ENCODE peak calls at places on chromosome 18, in seven cellular contexts. F is heart left ventricle; C is pancreas; D is spleen; B is naive thymus-derived CD4-positive, alpha-beta T cell; W is K562; P is SJCRH30. U is an unnamed sample. For H3K36me3, the result is how much of the 10 kb centered on the place peaks cover.

GRCh38 chr18:51123046-51123395 is 74.5 kb downstream of the MEX3C start:
- DNase-seq in F (no peak), C (no peak), D (no peak), B (no peak), W (no peak), P (no peak), U (no peak)

GRCh38 chr18:12968619-12969018 is 20.8 kb downstream of the SEH1L start:
- DNase-seq in F (no peak), C (no peak), D (no peak), B (no peak), W (no peak), P (no peak), U (no peak)

GRCh38 chr18:3189884-3190283 is 29.9 kb downstream of the MYOM1 start:
- DNase-seq in F (no peak), C (no peak), D (no peak), B (no peak), W (no peak), P (no peak), U (no peak)

GRCh38 chr18:49847524-49847923 is 34.2 kb upstream of the ACAA2 start:
- DNase-seq in F (no peak), C (no peak), D (no peak), B (no peak), W (no peak), P (no peak), U (no peak)

GRCh38 chr18:74333091-74333490 is 17.5 kb downstream of the C18orf63 start:
- DNase-seq in F (no peak), C (no peak), D (no peak), B (no peak), W (no peak), P (no peak), U (no peak)

GRCh38 chr18:63831080-63831788 is 56.0 kb downstream of the SERPINB7 start:
- DNase-seq in F (no peak), C (no peak), D (no peak), B (no peak), W (no peak), P (no peak), U (no peak)

GRCh38 chr18:49304746-49305145 is 155.7 kb downstream of the DYM start:
- DNase-seq in F (no peak), C (no peak), D (no peak), B (no peak), W (no peak), P (no peak), U (no peak)

GRCh38 chr18:64175432-64175831 is 26.5 kb upstream of the LINC00305 start:
- DNase-seq in F (no peak), C (no peak), D (no peak), B (no peak), W (no peak), P (no peak), U (no peak)

GRCh38 chr18:10402876-10403559 is 51.4 kb upstream of the APCDD1 start:
- DNase-seq in F (no peak), C (no peak), D (no peak), B (no peak), W (no peak), P (no peak), U (no peak)

GRCh38 chr18:76923485-76924085 is 101.2 kb downstream of the ZNF236 start:
- DNase-seq in F (no peak), C (no peak), D (no peak), B (no peak), W (peak), P (no peak), U (no peak)

GRCh38 chr18:68083131-68083530 is 566.6 kb upstream of the DSEL start:
- DNase-seq in F (no peak), C (no peak), D (no peak), B (no peak), W (no peak), P (no peak), U (no peak)

GRCh38 chr18:23330423-23330822 is 122.7 kb upstream of the RIOK3 start:
- DNase-seq in F (no peak), C (no peak), D (no peak), B (no peak), W (no peak), P (no peak), U (no peak)

GRCh38 chr18:2515908-2516625 is 55.2 kb downstream of the METTL4 start:
- DNase-seq in F (no peak), C (no peak), D (no peak), B (no peak), W (no peak), P (peak), U (no peak)

GRCh38 chr18:31685097-31686082 is 1.0 kb upstream of the B4GALT6 start:
- DNase-seq in F (peak), C (peak), D (peak), B (peak), W (peak), P (peak), U (peak)

GRCh38 chr18:43277164-43277600 is at the start of gene SYT4:
- DNase-seq in F (peak), C (peak), D (peak), B (no peak), W (no peak), P (no peak), U (peak)

GRCh38 chr18:23894661-23895175 is 119.8 kb upstream of the TTC39C start:
- DNase-seq in F (no peak), C (no peak), D (no peak), B (no peak), W (no peak), P (no peak), U (no peak)

GRCh38 chr18:48475635-48476549 is 62.9 kb upstream of the CTIF start:
- DNase-seq in F (peak), C (peak), D (no peak), B (no peak), W (peak), P (peak), U (peak)

GRCh38 chr18:78080761-78081160 is 831.1 kb downstream of the GALR1 start:
- DNase-seq in F (no peak), C (no peak), D (no peak), B (no peak), W (no peak), P (no peak), U (no peak)

GRCh38 chr18:6109743-6110142 is 214.4 kb upstream of the TMEM200C start:
- DNase-seq in F (no peak), C (no peak), D (no peak), B (no peak), W (no peak), P (no peak), U (no peak)

GRCh38 chr18:4510709-4511108 is 55.6 kb upstream of the DLGAP1 start:
- DNase-seq in F (no peak), C (no peak), D (no peak), B (no peak), W (no peak), P (no peak), U (no peak)

GRCh38 chr18:2719040-2719439 is 63.5 kb downstream of the SMCHD1 start:
- DNase-seq in F (no peak), C (no peak), D (no peak), B (no peak), W (no peak), P (no peak), U (no peak)

GRCh38 chr18:31702449-31702848 is 18.1 kb upstream of the B4GALT6 start:
- DNase-seq in F (no peak), C (no peak), D (no peak), B (no peak), W (no peak), P (no peak), U (no peak)

GRCh38 chr18:47775961-47776360 is 154.5 kb downstream of the SMAD2 start:
- DNase-seq in F (no peak), C (no peak), D (no peak), B (no peak), W (no peak), P (no peak), U (no peak)

GRCh38 chr18:54924948-54925347 is 34.3 kb downstream of the CCDC68 start:
- DNase-seq in F (no peak), C (no peak), D (no peak), B (no peak), W (no peak), P (no peak), U (no peak)

GRCh38 chr18:48959921-48960920 is 9.5 kb upstream of the SMAD7 start:
- DNase-seq in F (no peak), C (no peak), D (peak), B (no peak), W (no peak), P (no peak), U (no peak)

GRCh38 chr18:59124370-59124704 is 15.3 kb upstream of the SEC11C start:
- DNase-seq in F (no peak), C (no peak), D (no peak), B (no peak), W (no peak), P (no peak), U (no peak)

GRCh38 chr18:41395695-41396094 is 559.3 kb upstream of the PIK3C3 start:
- DNase-seq in F (no peak), C (no peak), D (no peak), B (no peak), W (no peak), P (no peak), U (no peak)

GRCh38 chr18:48488388-48488850 is 50.4 kb upstream of the CTIF start:
- DNase-seq in F (peak), C (peak), D (no peak), B (no peak), W (no peak), P (peak), U (peak)

GRCh38 chr18:39448942-39449341 is 1883.3 kb upstream of the CELF4 start:
- DNase-seq in F (no peak), C (no peak), D (no peak), B (no peak), W (no peak), P (no peak), U (no peak)

GRCh38 chr18:24273596-24273995 is 124.0 kb downstream of the OSBPL1A start:
- DNase-seq in F (no peak), C (no peak), D (no peak), B (no peak), W (no peak), P (no peak), U (no peak)

GRCh38 chr18:32772580-32773186 is at the start of gene KLHL14:
- DNase-seq in F (no peak), C (no peak), D (no peak), B (no peak), W (no peak), P (no peak), U (no peak)

GRCh38 chr18:12159446-12159845 is 65.8 kb downstream of the ANKRD62 start:
- DNase-seq in F (no peak), C (no peak), D (no peak), B (no peak), W (no peak), P (no peak), U (no peak)

GRCh38 chr18:51361130-51361860 is 163.8 kb upstream of the MEX3C start:
- DNase-seq in F (peak), C (no peak), D (no peak), B (no peak), W (no peak), P (peak), U (no peak)

GRCh38 chr18:27064673-27065072 is 120.4 kb downstream of the CHST9 start:
- DNase-seq in F (no peak), C (no peak), D (no peak), B (no peak), W (no peak), P (no peak), U (no peak)

GRCh38 chr18:27057459-27058302 is 127.4 kb downstream of the CHST9 start:
- DNase-seq in F (no peak), C (no peak), D (no peak), B (no peak), W (no peak), P (no peak), U (peak)

GRCh38 chr18:27061488-27062095 is 123.5 kb downstream of the CHST9 start:
- DNase-seq in F (no peak), C (no peak), D (no peak), B (no peak), W (no peak), P (no peak), U (no peak)

GRCh38 chr18:27062802-27063201 is 122.3 kb downstream of the CHST9 start:
- DNase-seq in F (no peak), C (no peak), D (no peak), B (no peak), W (no peak), P (no peak), U (no peak)
- H3K36me3 ChIP-seq in F (under half), C (under half), D (under half), B (under half), W (under half), P (under half), U (under half)

GRCh38 chr18:217532-218334 is 50.1 kb downstream of the THOC1 start:
- DNase-seq in F (no peak), C (no peak), D (no peak), B (no peak), W (no peak), P (no peak), U (no peak)
- H3K36me3 ChIP-seq in F (half or more), C (under half), D (under half), B (under half), W (half or more), P (half or more), U (under half)

DNA sequence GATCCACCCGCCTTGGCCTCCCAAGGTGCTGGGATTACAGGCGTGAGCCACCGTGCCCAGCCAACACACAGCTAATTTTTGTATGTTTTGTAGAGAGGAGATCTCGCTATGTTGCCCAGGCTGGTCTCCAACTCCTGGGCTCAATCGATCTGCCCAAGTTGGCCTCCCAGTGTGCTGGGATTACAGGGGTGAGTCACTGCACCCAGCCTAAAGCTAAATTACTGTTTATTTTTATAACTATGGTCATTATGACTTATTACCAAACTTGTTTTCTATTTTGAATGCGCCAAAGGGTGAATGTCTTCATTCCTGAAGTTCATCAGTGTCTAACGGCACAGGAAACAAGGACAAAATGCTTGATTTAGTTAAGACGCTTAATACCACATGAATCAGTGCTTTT is 38.9 kb upstream of the GREB1L start:
- DNase-seq in F (no peak), C (no peak), D (no peak), B (no peak), W (no peak), P (no peak), U (no peak)
- H3K36me3 ChIP-seq in F (under half), C (under half), D (under half), B (under half), W (under half), P (under half), U (under half)

GRCh38 chr18:70022636-70023035 is 75.0 kb upstream of the CD226 start:
- DNase-seq in F (no peak), C (no peak), D (no peak), B (no peak), W (no peak), P (no peak), U (no peak)

GRCh38 chr18:70025580-70025979 is 77.9 kb upstream of the CD226 start:
- DNase-seq in F (no peak), C (no peak), D (no peak), B (no peak), W (peak), P (no peak), U (no peak)

GRCh38 chr18:70028084-70028483 is 80.4 kb upstream of the CD226 start:
- DNase-seq in F (no peak), C (no peak), D (no peak), B (no peak), W (no peak), P (no peak), U (no peak)

GRCh38 chr18:70024088-70024487 is 76.4 kb upstream of the CD226 start:
- DNase-seq in F (no peak), C (no peak), D (no peak), B (no peak), W (no peak), P (no peak), U (no peak)

GRCh38 chr18:70024829-70025228 is 77.2 kb upstream of the CD226 start:
- DNase-seq in F (no peak), C (no peak), D (no peak), B (no peak), W (no peak), P (no peak), U (no peak)
- H3K36me3 ChIP-seq in F (under half), C (under half), D (under half), B (under half), W (under half), P (under half), U (under half)

GRCh38 chr18:8750954-8751415 is 45.6 kb downstream of the MTCL1 start:
- DNase-seq in F (no peak), C (no peak), D (no peak), B (no peak), W (no peak), P (no peak), U (no peak)
- H3K36me3 ChIP-seq in F (under half), C (under half), D (under half), B (under half), W (under half), P (under half), U (under half)

GRCh38 chr18:35244671-35245070 is 3.8 kb downstream of the ZNF397 start:
- DNase-seq in F (no peak), C (no peak), D (no peak), B (no peak), W (no peak), P (no peak), U (no peak)

GRCh38 chr18:35248429-35248828 is 7.6 kb downstream of the ZNF397 start:
- DNase-seq in F (no peak), C (no peak), D (no peak), B (no peak), W (no peak), P (no peak), U (no peak)

GRCh38 chr18:35247412-35248249 is 6.8 kb downstream of the ZNF397 start:
- DNase-seq in F (no peak), C (no peak), D (no peak), B (no peak), W (no peak), P (no peak), U (no peak)

GRCh38 chr18:35246831-35247230 is 6.0 kb downstream of the ZNF397 start:
- DNase-seq in F (no peak), C (no peak), D (no peak), B (no peak), W (no peak), P (no peak), U (no peak)

GRCh38 chr18:35245719-35246317 is 5.0 kb downstream of the ZNF397 start:
- DNase-seq in F (no peak), C (no peak), D (no peak), B (no peak), W (no peak), P (no peak), U (no peak)
- H3K36me3 ChIP-seq in F (under half), C (under half), D (half or more), B (under half), W (half or more), P (under half), U (under half)

DNA sequence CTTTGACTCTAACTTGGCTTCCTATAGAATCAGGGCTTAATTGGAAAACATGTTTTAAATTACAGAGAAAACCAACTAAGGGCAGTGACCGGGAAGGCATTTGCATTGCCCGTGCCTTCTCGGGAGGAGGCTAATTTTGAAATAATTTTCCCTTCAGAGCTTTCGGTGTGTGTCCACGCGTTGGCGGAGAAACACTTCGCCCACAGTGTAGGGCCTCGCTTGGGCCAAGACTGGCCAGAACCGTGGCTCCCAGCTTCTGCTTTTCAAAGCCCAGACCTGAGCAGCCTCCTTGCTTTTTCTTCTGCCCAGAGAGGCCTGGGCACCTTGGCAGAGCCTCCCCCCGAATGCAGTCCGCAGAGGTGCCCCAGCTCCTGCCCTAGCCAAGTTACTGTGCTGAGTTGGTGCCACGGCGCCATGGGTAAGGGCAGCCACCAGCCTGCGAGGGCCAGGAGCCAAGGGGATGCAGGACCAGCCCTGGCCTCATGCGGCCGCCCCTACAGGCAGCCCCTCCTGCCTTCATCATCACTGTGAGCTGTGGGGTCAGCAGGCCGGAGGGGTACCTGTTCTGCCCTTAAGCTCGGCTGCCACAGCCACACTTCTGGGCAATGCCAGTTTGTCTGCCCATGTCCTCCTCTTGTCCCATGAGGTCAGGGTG is 57.4 kb downstream of the NFATC1 start:
- DNase-seq in F (no peak), C (no peak), D (no peak), B (no peak), W (no peak), P (no peak), U (no peak)
- H3K36me3 ChIP-seq in F (half or more), C (under half), D (half or more), B (under half), W (under half), P (under half), U (under half)